ENCODE peak calls at places on chromosomes 11 and 22, in seven cellular contexts. L, W, T, N, I, S and R are unnamed samples. For H3K4me1, the result is how much of the 10 kb centered on the place peaks cover.

GRCh38 chr11:13928566-13929251 is 33.8 kb upstream of the SPON1 start:
- DNase-seq in W (peak), I (no peak), S (no peak), T (peak), L (peak), N (no peak), R (no peak)

GRCh38 chr22:31286360-31287255 is 5.7 kb downstream of the PIK3IP1 start:
- DNase-seq in N (no peak), S (no peak), I (no peak), W (no peak), L (no peak), T (peak), R (no peak)

GRCh38 chr11:3860360-3860759 is 4.9 kb downstream of the STIM1 start:
- DNase-seq in S (no peak), I (no peak), W (no peak), T (no peak), N (no peak), L (peak), R (no peak)

GRCh38 chr22:49324527-49325491 is 502.9 kb downstream of the BRD1 start:
- DNase-seq in W (no peak), T (no peak), I (peak), S (no peak), N (no peak), L (no peak), R (no peak)

GRCh38 chr11:102289510-102290078 is 27.7 kb upstream of the BIRC3 start:
- DNase-seq in S (no peak), T (no peak), L (no peak), W (no peak), I (no peak), N (no peak), R (no peak)

GRCh38 chr22:42946551-42947198 is 68.3 kb downstream of the PACSIN2 start:
- DNase-seq in L (no peak), W (no peak), S (peak), T (no peak), N (no peak), I (no peak), R (no peak)

GRCh38 chr22:17501679-17502285 is 61.5 kb upstream of the SLC25A18 start:
- DNase-seq in S (no peak), T (peak), W (peak), L (peak), N (peak), I (no peak), R (peak)

GRCh38 chr22:44567846-44568493 is 69.9 kb upstream of the RTL6 start:
- DNase-seq in S (peak), I (no peak), T (peak), W (peak), L (peak), N (no peak), R (peak)

DNA sequence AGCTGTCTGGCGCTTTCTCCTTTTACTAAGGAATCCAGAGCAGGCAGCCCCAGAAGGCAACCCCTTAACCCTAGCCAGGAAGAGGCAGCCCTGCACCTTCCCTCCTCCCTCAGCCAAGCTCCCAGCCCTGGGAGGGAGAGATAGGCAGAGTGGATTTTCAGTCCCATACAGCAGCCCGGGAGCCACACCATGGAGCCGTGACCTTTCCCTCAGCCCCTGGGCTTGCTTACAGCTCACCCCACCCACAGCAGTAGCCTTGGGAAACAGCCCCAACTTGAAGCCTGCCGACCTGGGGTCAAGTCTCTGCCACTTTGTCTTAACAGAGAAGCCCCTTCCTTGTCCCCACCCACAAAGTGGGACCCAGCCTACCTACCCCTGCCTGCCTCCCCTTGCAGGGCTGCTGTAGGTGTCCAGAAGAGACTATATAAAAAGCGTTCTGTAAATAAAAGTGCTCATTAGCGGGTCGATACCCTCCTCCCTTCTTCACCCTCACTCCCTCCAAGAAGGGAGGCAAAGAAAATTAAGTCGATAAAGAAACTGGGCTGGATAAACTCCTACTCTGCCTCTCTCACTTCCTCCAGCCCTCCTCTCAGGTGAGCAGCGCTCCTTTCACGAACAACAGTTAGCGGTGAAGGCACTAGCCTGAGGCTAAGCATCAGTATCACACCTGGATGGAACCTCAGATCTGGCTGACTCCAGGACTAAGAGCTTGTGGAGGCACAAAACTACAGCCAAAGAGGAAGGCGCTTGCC is 4.2 kb downstream of the TST start:
- DNase-seq in S (no peak), I (no peak), W (no peak), N (no peak), T (no peak), L (no peak), R (no peak)
- H3K4me1 ChIP-seq in S (under half), I (under half), W (under half), N (under half), T (under half), L (under half), R (under half)

DNA sequence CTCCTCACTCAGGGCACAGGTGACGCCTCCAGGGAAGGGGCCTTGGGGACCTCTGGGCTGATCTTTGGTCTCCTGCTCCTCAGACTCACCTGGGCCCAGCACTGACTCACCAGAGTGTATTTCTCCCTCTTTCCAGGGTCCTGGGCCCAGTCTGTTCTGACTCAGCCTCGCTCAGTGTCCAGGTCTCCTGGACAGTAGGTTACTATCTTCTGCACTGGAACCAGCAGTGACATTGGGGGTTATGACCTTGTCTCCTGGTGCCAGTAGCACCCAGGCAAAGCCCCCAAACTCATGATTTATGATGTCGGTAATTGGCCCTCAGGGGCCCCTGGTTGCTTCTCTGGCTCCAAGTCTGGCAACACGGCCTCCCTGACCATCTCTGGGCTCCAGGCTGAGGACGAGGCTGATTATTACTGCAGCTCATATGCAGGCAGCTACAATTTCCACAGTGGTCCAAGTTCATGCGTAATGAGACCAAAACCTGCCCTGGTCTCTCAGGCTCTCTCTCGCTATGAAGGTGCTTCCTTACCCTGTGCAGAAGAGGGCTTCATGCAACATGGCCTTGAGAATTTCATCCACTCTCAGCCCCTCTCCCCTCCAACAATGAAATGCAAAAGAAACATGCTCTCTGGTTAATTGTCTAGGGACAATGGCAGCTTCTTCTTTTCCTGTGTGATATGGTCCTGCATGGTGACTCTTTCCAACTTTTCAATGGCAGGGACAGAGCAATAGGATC is 21.0 kb upstream of the PRAME start:
- DNase-seq in W (no peak), S (no peak), N (no peak), T (no peak), L (no peak), I (no peak), R (no peak)
- H4K8ac ChIP-seq in W (no peak), S (no peak), N (no peak), T (no peak), L (no peak), I (no peak), R (no peak)

GRCh38 chr22:37184380-37184755 is 3.7 kb downstream of the C1QTNF6 start:
- DNase-seq in I (no peak), T (no peak), L (no peak), S (no peak), N (no peak), W (no peak), R (peak)

GRCh38 chr22:37183432-37184379 is 4.3 kb downstream of the C1QTNF6 start:
- DNase-seq in W (no peak), L (no peak), I (no peak), S (no peak), T (no peak), N (no peak), R (peak)

GRCh38 chr22:37185646-37186227 is 2.3 kb downstream of the C1QTNF6 start:
- DNase-seq in N (no peak), S (no peak), L (no peak), T (no peak), I (no peak), W (no peak), R (peak)

GRCh38 chr22:37186228-37186996 is 1.6 kb downstream of the C1QTNF6 start:
- DNase-seq in N (no peak), I (peak), W (peak), T (peak), S (peak), L (peak), R (peak)

DNA sequence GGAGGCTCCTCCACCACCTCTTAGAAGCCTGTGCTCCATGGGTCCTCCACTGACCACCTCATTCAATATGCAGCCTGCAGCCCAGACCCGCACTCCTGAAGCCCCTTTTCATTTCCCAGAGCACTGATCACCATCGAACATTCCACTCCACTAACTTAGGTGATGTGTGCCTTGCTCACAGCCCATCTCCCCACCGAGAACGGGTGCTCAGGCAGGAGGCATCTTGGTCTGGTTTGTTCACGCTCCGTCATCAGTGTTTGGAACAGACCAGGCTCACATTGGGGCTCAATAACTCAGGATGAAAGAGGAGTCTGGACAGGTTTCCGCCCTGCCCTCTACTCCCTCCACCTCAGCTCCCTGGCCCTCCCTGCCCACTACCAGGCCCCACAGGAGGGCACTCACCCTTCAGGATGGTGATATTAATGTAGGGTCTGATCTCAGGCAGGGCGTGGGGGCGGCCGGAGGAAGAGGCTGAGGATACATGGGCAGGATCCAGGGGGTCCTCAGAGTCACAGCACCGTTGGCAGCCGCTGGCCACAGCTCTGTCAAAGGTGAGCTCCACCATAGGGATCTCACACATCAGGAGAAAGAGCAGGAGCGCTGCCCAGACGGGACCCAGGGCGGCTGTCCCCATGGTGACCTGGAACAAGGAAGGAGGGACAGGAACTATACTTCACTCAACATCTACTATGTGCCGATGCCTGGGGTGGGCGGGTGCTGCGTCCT is 3.1 kb downstream of the C1QTNF6 start:
- DNase-seq in L (no peak), W (no peak), T (no peak), S (no peak), N (no peak), I (no peak), R (peak)
- H3K4me1 ChIP-seq in L (under half), W (under half), T (under half), S (under half), N (under half), I (under half), R (under half)

GRCh38 chr11:131464024-131464423 is 93.6 kb downstream of the NTM start:
- DNase-seq in W (peak), L (no peak), T (no peak), S (no peak), N (no peak), I (no peak), R (peak)

GRCh38 chr11:131463609-131464008 is 93.2 kb downstream of the NTM start:
- DNase-seq in L (no peak), W (peak), S (no peak), N (no peak), T (no peak), I (no peak), R (peak)

GRCh38 chr11:131464481-131464880 is 94.1 kb downstream of the NTM start:
- DNase-seq in T (no peak), W (peak), L (no peak), S (no peak), N (no peak), I (no peak), R (peak)

GRCh38 chr11:131462622-131463021 is 92.2 kb downstream of the NTM start:
- DNase-seq in W (no peak), T (no peak), N (no peak), L (no peak), I (no peak), S (no peak), R (no peak)

GRCh38 chr11:131463162-131463561 is 92.7 kb downstream of the NTM start:
- DNase-seq in T (no peak), S (no peak), W (no peak), L (no peak), N (no peak), I (no peak), R (no peak)
- H4K8ac ChIP-seq in T (no peak), S (no peak), W (no peak), L (no peak), N (no peak), I (no peak), R (no peak)